ENCODE peak calls at places on chromosome 19, in nine cellular contexts. Q is psoas muscle; N is aorta; O is PC-3; M is HCT116; G is GM23338; S is CD8-positive, alpha-beta T cell; K is K562; D is left lung. A is an unnamed sample. For H3K36me3, the result is how much of the 10 kb centered on the place peaks cover.

GRCh38 chr19:44024900-44025216 is 321 bp upstream of the ZNF222 start:
- ATAC-seq in K (no peak), Q (no peak), M (no peak), N (no peak), G (no peak), S (no peak), D (no peak), O (no peak), A (no peak)

GRCh38 chr19:37987356-37988332 is 80.6 kb downstream of the SIPA1L3 start:
- ATAC-seq in M (peak), Q (no peak), O (no peak), G (peak), S (no peak), D (no peak), K (peak), N (no peak), A (no peak)

GRCh38 chr19:19524053-19524452 is 4.7 kb upstream of the YJEFN3 start:
- ATAC-seq in G (no peak), O (no peak), N (no peak), D (no peak), K (no peak), S (no peak), Q (no peak), M (no peak), A (no peak)

GRCh38 chr19:14370169-14370998 is 10.9 kb upstream of the ADGRE5 start:
- ATAC-seq in D (no peak), O (no peak), N (peak), M (no peak), S (peak), G (peak), Q (no peak), K (peak), A (no peak)

GRCh38 chr19:2616741-2617392 is 85.6 kb downstream of the GNG7 start:
- ATAC-seq in G (no peak), D (peak), O (no peak), S (no peak), K (no peak), M (no peak), N (no peak), Q (no peak), A (no peak)

GRCh38 chr19:49506575-49507105 is 5.8 kb upstream of the FCGRT start:
- ATAC-seq in G (peak), S (peak), D (peak), N (peak), O (peak), M (peak), Q (peak), K (peak), A (peak)

GRCh38 chr19:49256691-49257090 is 68.3 kb downstream of the SLC6A16 start:
- ATAC-seq in Q (no peak), G (no peak), O (no peak), M (no peak), D (no peak), S (no peak), K (no peak), N (no peak), A (no peak)

GRCh38 chr19:43727593-43727853 is 11.6 kb downstream of the IRGC start:
- ATAC-seq in O (no peak), Q (no peak), M (no peak), G (no peak), D (no peak), K (no peak), N (no peak), S (no peak), A (no peak)

GRCh38 chr19:21677696-21678418 is 89.5 kb downstream of the ZNF100 start:
- ATAC-seq in O (no peak), D (no peak), G (peak), N (no peak), M (no peak), K (no peak), S (peak), Q (no peak), A (no peak)

GRCh38 chr19:34502582-34503545 is 21.3 kb downstream of the WTIP start:
- ATAC-seq in D (no peak), S (no peak), O (no peak), K (no peak), G (no peak), Q (no peak), N (no peak), M (no peak), A (no peak)

GRCh38 chr19:31109626-31110025 is 239.6 kb downstream of the TSHZ3 start:
- ATAC-seq in Q (no peak), S (no peak), K (no peak), D (no peak), N (no peak), G (no peak), M (no peak), O (no peak), A (no peak)

GRCh38 chr19:18879579-18880373 is 16.2 kb downstream of the CERS1 start:
- ATAC-seq in S (peak), G (peak), K (peak), O (peak), Q (peak), M (peak), D (peak), N (no peak), A (peak)

GRCh38 chr19:3712663-3713531 is 4.7 kb downstream of the TJP3 start:
- ATAC-seq in D (peak), S (no peak), N (peak), G (no peak), Q (no peak), K (peak), M (peak), O (peak), A (no peak)

GRCh38 chr19:19134687-19135158 is 3.6 kb downstream of the TMEM161A start:
- ATAC-seq in Q (peak), G (peak), D (peak), O (no peak), M (peak), N (no peak), K (peak), S (peak), A (no peak)

GRCh38 chr19:41541990-41542584 is 33.9 kb upstream of the CEACAM21 start:
- ATAC-seq in N (no peak), G (peak), O (no peak), Q (no peak), D (peak), K (peak), M (peak), S (no peak), A (no peak)

GRCh38 chr19:3547301-3547731 is 8.3 kb downstream of the TEKTIP1 start:
- ATAC-seq in D (no peak), Q (no peak), S (peak), K (no peak), N (no peak), M (peak), G (peak), O (no peak), A (no peak)

GRCh38 chr19:15249912-15250634 is 17.8 kb upstream of the EPHX3 start:
- ATAC-seq in G (no peak), M (no peak), S (no peak), D (peak), Q (no peak), O (no peak), N (peak), K (no peak), A (peak)

GRCh38 chr19:15250635-15250993 is 18.4 kb upstream of the EPHX3 start:
- ATAC-seq in G (no peak), K (no peak), O (no peak), M (no peak), N (no peak), S (no peak), D (no peak), Q (no peak), A (no peak)

DNA sequence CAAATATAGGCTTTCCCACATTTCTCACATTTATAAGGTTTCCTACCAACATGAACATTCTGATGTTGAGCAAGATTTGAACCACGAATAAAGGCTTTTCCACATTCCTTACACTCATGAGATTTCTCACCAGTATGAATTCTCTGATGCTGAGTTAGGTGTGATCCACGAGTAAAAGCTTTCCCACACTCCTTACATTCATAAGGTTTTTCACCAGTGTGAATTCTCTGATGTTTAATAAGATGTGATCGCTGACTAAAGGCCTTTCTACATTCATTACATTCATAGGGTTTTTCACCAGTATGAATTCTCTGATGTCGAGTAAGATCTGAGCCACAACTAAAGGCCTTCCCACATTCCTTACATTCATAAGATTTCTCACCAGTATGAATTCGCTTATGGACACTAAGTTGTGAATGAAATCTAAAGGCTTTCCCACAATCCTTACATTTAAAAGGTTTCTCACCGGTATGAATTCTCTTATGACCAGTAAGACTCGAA is 19.0 kb downstream of the ZNF790 start:
- ATAC-seq in O (no peak), M (no peak), G (no peak), K (no peak), N (no peak), D (no peak), Q (no peak), S (no peak), A (no peak)
- H3K27ac ChIP-seq in O (no peak), M (no peak), G (no peak), K (no peak), N (no peak), D (no peak), Q (no peak), S (no peak), A (no peak)

GRCh38 chr19:5112681-5113080 is 143.8 kb downstream of the KDM4B start:
- ATAC-seq in D (no peak), K (no peak), O (no peak), G (no peak), S (no peak), M (no peak), N (no peak), Q (no peak), A (no peak)

GRCh38 chr19:5112175-5112574 is 143.3 kb downstream of the KDM4B start:
- ATAC-seq in D (no peak), K (no peak), S (no peak), N (no peak), G (no peak), O (no peak), M (no peak), Q (no peak), A (no peak)

GRCh38 chr19:5110546-5110945 is 141.6 kb downstream of the KDM4B start:
- ATAC-seq in N (no peak), D (no peak), S (no peak), O (no peak), K (no peak), G (no peak), Q (no peak), M (no peak), A (no peak)

GRCh38 chr19:5109560-5109959 is 140.6 kb downstream of the KDM4B start:
- ATAC-seq in M (peak), N (no peak), K (peak), S (no peak), Q (no peak), O (no peak), D (no peak), G (peak), A (no peak)

GRCh38 chr19:5111051-5111450 is 142.1 kb downstream of the KDM4B start:
- ATAC-seq in Q (no peak), N (no peak), O (no peak), D (no peak), G (no peak), S (no peak), K (no peak), M (no peak), A (no peak)
- H3K36me3 ChIP-seq in Q (half or more), N (under half), O (under half), D (under half), G (under half), S (under half), K (under half), M (under half), A (under half)

GRCh38 chr19:7516878-7517277 is 975 bp downstream of the ZNF358 start:
- ATAC-seq in G (peak), M (no peak), O (no peak), S (no peak), N (no peak), K (no peak), D (no peak), Q (no peak), A (no peak)
- H3K27ac ChIP-seq in G (no peak), M (no peak), O (no peak), S (no peak), N (no peak), K (no peak), D (peak), Q (peak), A (peak)

DNA sequence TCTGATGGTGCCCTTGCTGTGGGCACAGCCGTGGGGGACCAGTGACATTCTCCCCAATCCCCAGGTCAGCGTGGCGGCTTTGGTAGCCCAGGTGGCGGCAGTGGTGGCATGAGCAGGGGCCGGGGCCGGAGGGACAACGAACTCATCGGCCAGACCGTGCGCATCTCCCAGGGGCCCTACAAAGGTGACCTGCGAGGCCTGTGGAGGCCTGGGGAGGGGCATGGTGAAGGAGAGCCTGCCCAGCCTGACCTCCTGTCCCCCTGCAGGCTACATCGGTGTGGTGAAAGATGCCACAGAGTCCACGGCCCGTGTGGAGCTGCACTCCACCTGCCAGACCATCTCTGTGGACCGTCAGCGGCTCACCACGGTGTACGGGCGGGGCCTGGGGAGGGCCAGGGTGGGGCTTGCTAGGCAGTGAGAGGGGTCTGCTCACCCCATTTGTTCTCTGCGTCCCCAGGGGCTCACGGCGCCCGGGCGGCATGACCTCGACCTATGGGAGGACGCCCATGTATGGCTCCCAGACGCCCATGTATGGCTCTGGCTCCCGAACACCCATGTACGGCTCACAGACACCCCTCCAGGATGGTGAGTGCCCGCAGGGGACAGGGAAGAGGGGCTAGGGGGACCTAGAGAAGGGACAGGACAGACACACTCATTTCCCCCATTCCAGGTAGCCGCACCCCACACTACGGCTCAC is 7.7 kb upstream of the TIMM50 start:
- ATAC-seq in M (no peak), G (no peak), O (no peak), D (no peak), N (no peak), Q (no peak), S (no peak), K (no peak), A (no peak)
- H3K36me3 ChIP-seq in M (half or more), G (under half), O (under half), D (under half), N (under half), Q (half or more), S (half or more), K (half or more), A (half or more)

GRCh38 chr19:17112271-17112670 is 36.7 kb downstream of the MYO9B start:
- ATAC-seq in K (no peak), O (no peak), S (no peak), D (no peak), N (no peak), M (no peak), G (no peak), Q (no peak), A (no peak)

GRCh38 chr19:17112700-17113099 is 37.1 kb downstream of the MYO9B start:
- ATAC-seq in N (no peak), Q (no peak), K (no peak), O (no peak), G (no peak), M (no peak), D (peak), S (no peak), A (no peak)

GRCh38 chr19:17111766-17112165 is 36.2 kb downstream of the MYO9B start:
- ATAC-seq in K (no peak), M (no peak), Q (no peak), O (no peak), N (no peak), D (no peak), S (no peak), G (no peak), A (no peak)

GRCh38 chr19:17113127-17113785 is 37.7 kb downstream of the MYO9B start:
- ATAC-seq in G (no peak), N (no peak), K (no peak), M (no peak), O (no peak), S (no peak), D (no peak), Q (no peak), A (no peak)

GRCh38 chr19:17114414-17114831 is 38.8 kb downstream of the MYO9B start:
- ATAC-seq in G (peak), N (no peak), K (no peak), M (no peak), Q (no peak), S (no peak), D (no peak), O (peak), A (no peak)
- H3K27ac ChIP-seq in G (peak), N (no peak), K (no peak), M (no peak), Q (no peak), S (no peak), D (peak), O (peak), A (peak)

GRCh38 chr19:47157455-47158321 is 27.1 kb downstream of the SAE1 start:
- ATAC-seq in D (peak), O (peak), Q (peak), M (peak), G (peak), S (peak), K (no peak), N (peak), A (peak)

GRCh38 chr19:47158879-47159509 is 28.4 kb downstream of the SAE1 start:
- ATAC-seq in G (no peak), O (no peak), D (peak), K (no peak), S (peak), Q (no peak), N (no peak), M (no peak), A (no peak)

GRCh38 chr19:47155141-47155540 is 24.5 kb downstream of the SAE1 start:
- ATAC-seq in S (no peak), O (no peak), M (no peak), K (no peak), G (no peak), Q (no peak), N (no peak), D (no peak), A (peak)

GRCh38 chr19:47156861-47157454 is 26.3 kb downstream of the SAE1 start:
- ATAC-seq in M (no peak), O (no peak), Q (no peak), N (no peak), G (peak), S (peak), D (peak), K (no peak), A (no peak)

DNA sequence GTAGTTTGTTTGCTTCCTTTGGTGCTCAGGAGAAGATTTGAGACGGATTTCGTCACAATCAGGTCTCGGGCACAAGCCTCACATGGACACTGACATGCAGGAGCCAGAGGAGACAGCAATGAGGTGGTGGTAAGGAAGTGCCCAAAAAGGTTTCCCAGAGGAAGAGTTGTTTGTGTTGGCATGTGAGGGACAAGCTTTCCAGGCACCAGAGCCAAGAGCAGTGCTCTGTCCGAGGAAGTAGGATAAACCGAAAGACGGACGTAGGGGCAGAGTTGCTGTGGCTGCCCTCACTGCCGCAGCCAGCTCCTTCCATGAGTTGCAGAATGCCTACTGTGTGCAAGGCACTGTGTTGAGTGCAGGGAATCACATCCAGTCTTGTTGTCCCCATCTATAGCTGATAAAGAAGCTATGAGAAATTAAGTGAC is 27.7 kb downstream of the SAE1 start:
- ATAC-seq in S (no peak), G (no peak), K (no peak), O (no peak), N (peak), Q (no peak), D (peak), M (no peak), A (peak)
- H3K36me3 ChIP-seq in S (under half), G (under half), K (half or more), O (under half), N (under half), Q (under half), D (under half), M (half or more), A (under half)

A was measured in gastroesophageal sphincter.